ENCODE peak calls at places on chromosomes 4 and X, in nine cellular contexts. One of them, this sample, is unnamed. For H3K27me3, the result is how much of the 10 kb centered on the place peaks cover.

GRCh38 chr4:56410247-56410646 is 23.0 kb upstream of the AASDH start:
- DNase-seq in tibial artery: peak
- DNase-seq in H1: peak
- DNase-seq in spleen: no peak
- DNase-seq in testis: peak
- DNase-seq in psoas muscle: no peak
- DNase-seq in right atrium auricular region: no peak
- DNase-seq in endothelial cell of umbilical vein: peak
- DNase-seq in heart right ventricle: peak
- DNase-seq in this sample: peak

GRCh38 chrX:68365356-68365755 is 67.9 kb downstream of the OPHN1 start:
- DNase-seq in tibial artery: no peak
- DNase-seq in H1: no peak
- DNase-seq in spleen: no peak
- DNase-seq in testis: no peak
- DNase-seq in psoas muscle: no peak
- DNase-seq in right atrium auricular region: no peak
- DNase-seq in endothelial cell of umbilical vein: no peak
- DNase-seq in heart right ventricle: no peak
- DNase-seq in this sample: no peak

GRCh38 chr4:11704136-11704535 is 275.4 kb upstream of the HS3ST1 start:
- DNase-seq in tibial artery: no peak
- DNase-seq in H1: no peak
- DNase-seq in spleen: no peak
- DNase-seq in testis: no peak
- DNase-seq in psoas muscle: no peak
- DNase-seq in right atrium auricular region: no peak
- DNase-seq in endothelial cell of umbilical vein: no peak
- DNase-seq in heart right ventricle: no peak
- DNase-seq in this sample: no peak

GRCh38 chr4:109434007-109434792 is 585 bp downstream of the SEC24B start:
- DNase-seq in tibial artery: peak
- DNase-seq in H1: no peak
- DNase-seq in spleen: no peak
- DNase-seq in testis: peak
- DNase-seq in psoas muscle: peak
- DNase-seq in right atrium auricular region: no peak
- DNase-seq in endothelial cell of umbilical vein: peak
- DNase-seq in heart right ventricle: peak
- DNase-seq in this sample: peak

GRCh38 chr4:92969650-92970370 is 666.0 kb downstream of the GRID2 start:
- DNase-seq in tibial artery: no peak
- DNase-seq in H1: no peak
- DNase-seq in spleen: no peak
- DNase-seq in testis: no peak
- DNase-seq in psoas muscle: no peak
- DNase-seq in right atrium auricular region: no peak
- DNase-seq in endothelial cell of umbilical vein: peak
- DNase-seq in heart right ventricle: no peak
- DNase-seq in this sample: no peak

GRCh38 chr4:108991929-108992328 is 229.1 kb upstream of the ETNPPL start:
- DNase-seq in tibial artery: no peak
- DNase-seq in H1: no peak
- DNase-seq in spleen: no peak
- DNase-seq in testis: no peak
- DNase-seq in psoas muscle: no peak
- DNase-seq in right atrium auricular region: no peak
- DNase-seq in endothelial cell of umbilical vein: no peak
- DNase-seq in heart right ventricle: no peak
- DNase-seq in this sample: no peak

GRCh38 chr4:183177001-183177400 is 77.9 kb downstream of the WWC2 start:
- DNase-seq in tibial artery: no peak
- DNase-seq in H1: no peak
- DNase-seq in spleen: no peak
- DNase-seq in testis: no peak
- DNase-seq in psoas muscle: no peak
- DNase-seq in right atrium auricular region: no peak
- DNase-seq in endothelial cell of umbilical vein: no peak
- DNase-seq in heart right ventricle: no peak
- DNase-seq in this sample: no peak

GRCh38 chr4:95549246-95550138 is 719 bp upstream of the UNC5C start:
- DNase-seq in tibial artery: peak
- DNase-seq in H1: no peak
- DNase-seq in spleen: peak
- DNase-seq in testis: peak
- DNase-seq in psoas muscle: peak
- DNase-seq in right atrium auricular region: peak
- DNase-seq in endothelial cell of umbilical vein: peak
- DNase-seq in heart right ventricle: peak
- DNase-seq in this sample: peak

GRCh38 chr4:99852199-99852718 is 35.6 kb downstream of the DAPP1 start:
- DNase-seq in tibial artery: no peak
- DNase-seq in H1: no peak
- DNase-seq in spleen: no peak
- DNase-seq in testis: no peak
- DNase-seq in psoas muscle: no peak
- DNase-seq in right atrium auricular region: no peak
- DNase-seq in endothelial cell of umbilical vein: no peak
- DNase-seq in heart right ventricle: no peak
- DNase-seq in this sample: no peak

GRCh38 chrX:150805736-150806135 is 92.7 kb downstream of the CD99L2 start:
- DNase-seq in tibial artery: no peak
- DNase-seq in H1: no peak
- DNase-seq in spleen: no peak
- DNase-seq in testis: no peak
- DNase-seq in psoas muscle: no peak
- DNase-seq in right atrium auricular region: no peak
- DNase-seq in endothelial cell of umbilical vein: no peak
- DNase-seq in heart right ventricle: no peak
- DNase-seq in this sample: no peak

GRCh38 chr4:155543126-155543765 is 123.4 kb upstream of the GUCY1A1 start:
- DNase-seq in tibial artery: no peak
- DNase-seq in H1: no peak
- DNase-seq in spleen: no peak
- DNase-seq in testis: no peak
- DNase-seq in psoas muscle: no peak
- DNase-seq in right atrium auricular region: no peak
- DNase-seq in endothelial cell of umbilical vein: peak
- DNase-seq in heart right ventricle: no peak
- DNase-seq in this sample: no peak

GRCh38 chr4:149765630-149766029 is 50.0 kb downstream of the IQCM start:
- DNase-seq in tibial artery: no peak
- DNase-seq in H1: no peak
- DNase-seq in spleen: no peak
- DNase-seq in testis: no peak
- DNase-seq in psoas muscle: no peak
- DNase-seq in right atrium auricular region: no peak
- DNase-seq in endothelial cell of umbilical vein: no peak
- DNase-seq in heart right ventricle: no peak
- DNase-seq in this sample: no peak

GRCh38 chrX:31483336-31483735 is 411.5 kb upstream of the FTHL17 start:
- DNase-seq in tibial artery: no peak
- DNase-seq in H1: no peak
- DNase-seq in spleen: no peak
- DNase-seq in testis: peak
- DNase-seq in psoas muscle: no peak
- DNase-seq in right atrium auricular region: no peak
- DNase-seq in endothelial cell of umbilical vein: peak
- DNase-seq in heart right ventricle: no peak
- DNase-seq in this sample: no peak

GRCh38 chrX:56343664-56344063 is 111.5 kb downstream of the KLF8 start:
- DNase-seq in tibial artery: no peak
- DNase-seq in H1: no peak
- DNase-seq in spleen: no peak
- DNase-seq in testis: no peak
- DNase-seq in psoas muscle: no peak
- DNase-seq in right atrium auricular region: no peak
- DNase-seq in endothelial cell of umbilical vein: no peak
- DNase-seq in heart right ventricle: no peak
- DNase-seq in this sample: no peak

GRCh38 chr4:113467581-113467980 is 294.0 kb downstream of the CAMK2D start:
- DNase-seq in tibial artery: peak
- DNase-seq in H1: no peak
- DNase-seq in spleen: no peak
- DNase-seq in testis: no peak
- DNase-seq in psoas muscle: no peak
- DNase-seq in right atrium auricular region: no peak
- DNase-seq in endothelial cell of umbilical vein: peak
- DNase-seq in heart right ventricle: no peak
- DNase-seq in this sample: no peak
- H3K27ac ChIP-seq in tibial artery: peak
- H3K27ac ChIP-seq in H1: no peak
- H3K27ac ChIP-seq in spleen: peak
- H3K27ac ChIP-seq in testis: peak
- H3K27ac ChIP-seq in psoas muscle: peak
- H3K27ac ChIP-seq in right atrium auricular region: peak
- H3K27ac ChIP-seq in endothelial cell of umbilical vein: peak
- H3K27ac ChIP-seq in heart right ventricle: peak
- H3K27ac ChIP-seq in this sample: no peak

GRCh38 chr4:146649232-146649631 is 10.5 kb downstream of the POU4F2 start:
- DNase-seq in tibial artery: no peak
- DNase-seq in H1: no peak
- DNase-seq in spleen: no peak
- DNase-seq in testis: no peak
- DNase-seq in psoas muscle: no peak
- DNase-seq in right atrium auricular region: no peak
- DNase-seq in endothelial cell of umbilical vein: no peak
- DNase-seq in heart right ventricle: no peak
- DNase-seq in this sample: no peak

GRCh38 chr4:146648384-146648783 is 9.7 kb downstream of the POU4F2 start:
- DNase-seq in tibial artery: no peak
- DNase-seq in H1: no peak
- DNase-seq in spleen: no peak
- DNase-seq in testis: no peak
- DNase-seq in psoas muscle: no peak
- DNase-seq in right atrium auricular region: no peak
- DNase-seq in endothelial cell of umbilical vein: no peak
- DNase-seq in heart right ventricle: no peak
- DNase-seq in this sample: peak

GRCh38 chr4:146647615-146648383 is 9.1 kb downstream of the POU4F2 start:
- DNase-seq in tibial artery: no peak
- DNase-seq in H1: no peak
- DNase-seq in spleen: no peak
- DNase-seq in testis: no peak
- DNase-seq in psoas muscle: no peak
- DNase-seq in right atrium auricular region: no peak
- DNase-seq in endothelial cell of umbilical vein: no peak
- DNase-seq in heart right ventricle: no peak
- DNase-seq in this sample: peak

GRCh38 chr4:146643812-146644401 is 5.2 kb downstream of the POU4F2 start:
- DNase-seq in tibial artery: no peak
- DNase-seq in H1: no peak
- DNase-seq in spleen: no peak
- DNase-seq in testis: no peak
- DNase-seq in psoas muscle: no peak
- DNase-seq in right atrium auricular region: no peak
- DNase-seq in endothelial cell of umbilical vein: peak
- DNase-seq in heart right ventricle: no peak
- DNase-seq in this sample: no peak

GRCh38 chr4:146646601-146647000 is 7.9 kb downstream of the POU4F2 start:
- DNase-seq in tibial artery: no peak
- DNase-seq in H1: no peak
- DNase-seq in spleen: no peak
- DNase-seq in testis: no peak
- DNase-seq in psoas muscle: no peak
- DNase-seq in right atrium auricular region: no peak
- DNase-seq in endothelial cell of umbilical vein: no peak
- DNase-seq in heart right ventricle: no peak
- DNase-seq in this sample: no peak
- H3K27me3 ChIP-seq in tibial artery: half or more
- H3K27me3 ChIP-seq in H1: half or more
- H3K27me3 ChIP-seq in spleen: under half
- H3K27me3 ChIP-seq in testis: under half
- H3K27me3 ChIP-seq in psoas muscle: half or more
- H3K27me3 ChIP-seq in right atrium auricular region: under half
- H3K27me3 ChIP-seq in endothelial cell of umbilical vein: half or more
- H3K27me3 ChIP-seq in heart right ventricle: under half
- H3K27me3 ChIP-seq in this sample: half or more

GRCh38 chr4:2101346-2102044 is 42.4 kb downstream of the NAT8L start:
- DNase-seq in tibial artery: no peak
- DNase-seq in H1: no peak
- DNase-seq in spleen: no peak
- DNase-seq in testis: no peak
- DNase-seq in psoas muscle: no peak
- DNase-seq in right atrium auricular region: no peak
- DNase-seq in endothelial cell of umbilical vein: no peak
- DNase-seq in heart right ventricle: no peak
- DNase-seq in this sample: peak
- H3K27ac ChIP-seq in tibial artery: no peak
- H3K27ac ChIP-seq in H1: no peak
- H3K27ac ChIP-seq in spleen: no peak
- H3K27ac ChIP-seq in testis: no peak
- H3K27ac ChIP-seq in psoas muscle: no peak
- H3K27ac ChIP-seq in right atrium auricular region: no peak
- H3K27ac ChIP-seq in endothelial cell of umbilical vein: no peak
- H3K27ac ChIP-seq in heart right ventricle: no peak
- H3K27ac ChIP-seq in this sample: no peak

GRCh38 chr4:54109226-54110018 is 9.5 kb downstream of the GSX2 start:
- DNase-seq in tibial artery: no peak
- DNase-seq in H1: no peak
- DNase-seq in spleen: peak
- DNase-seq in testis: no peak
- DNase-seq in psoas muscle: no peak
- DNase-seq in right atrium auricular region: no peak
- DNase-seq in endothelial cell of umbilical vein: no peak
- DNase-seq in heart right ventricle: no peak
- DNase-seq in this sample: peak
- H3K27me3 ChIP-seq in tibial artery: half or more
- H3K27me3 ChIP-seq in H1: half or more
- H3K27me3 ChIP-seq in spleen: half or more
- H3K27me3 ChIP-seq in testis: under half
- H3K27me3 ChIP-seq in psoas muscle: half or more
- H3K27me3 ChIP-seq in right atrium auricular region: under half
- H3K27me3 ChIP-seq in endothelial cell of umbilical vein: under half
- H3K27me3 ChIP-seq in heart right ventricle: under half
- H3K27me3 ChIP-seq in this sample: half or more

GRCh38 chrX:24427747-24428019 is 37.4 kb upstream of the PDK3 start:
- DNase-seq in tibial artery: no peak
- DNase-seq in H1: no peak
- DNase-seq in spleen: no peak
- DNase-seq in testis: no peak
- DNase-seq in psoas muscle: no peak
- DNase-seq in right atrium auricular region: no peak
- DNase-seq in endothelial cell of umbilical vein: no peak
- DNase-seq in heart right ventricle: no peak
- DNase-seq in this sample: no peak
- H3K27ac ChIP-seq in tibial artery: peak
- H3K27ac ChIP-seq in H1: no peak
- H3K27ac ChIP-seq in spleen: no peak
- H3K27ac ChIP-seq in testis: peak
- H3K27ac ChIP-seq in psoas muscle: no peak
- H3K27ac ChIP-seq in right atrium auricular region: no peak
- H3K27ac ChIP-seq in endothelial cell of umbilical vein: no peak
- H3K27ac ChIP-seq in heart right ventricle: peak
- H3K27ac ChIP-seq in this sample: no peak